ENCODE peak calls at places on chromosomes 3 and 15, in six cellular contexts. X is progenitor cell of endocrine pancreas, K is right lobe of liver, S is fibroblast of pulmonary artery, N is neural crest cell, P is brain microvascular endothelial cell. M is an unnamed sample.

GRCh38 chr15:81275711-81276417 is 48.1 kb downstream of the STARD5 start:
- DNase-seq in X (no peak), S (peak), N (no peak), K (no peak), P (no peak), M (no peak)

GRCh38 chr15:67135494-67135893 is 70.1 kb downstream of the SMAD3 start:
- DNase-seq in N (no peak), P (no peak), X (no peak), S (peak), K (no peak), M (no peak)

GRCh38 chr3:173255555-173255954 is 114.5 kb upstream of the SPATA16 start:
- DNase-seq in X (no peak), K (no peak), N (no peak), P (no peak), S (no peak), M (no peak)

GRCh38 chr3:193078996-193079731 is 161.5 kb upstream of the MB21D2 start:
- DNase-seq in K (no peak), S (no peak), P (no peak), X (no peak), N (peak), M (no peak)

GRCh38 chr3:22377421-22377820 is 626.4 kb upstream of the ZNF385D start:
- DNase-seq in S (peak), K (no peak), P (peak), N (no peak), X (no peak), M (no peak)

GRCh38 chr3:161475905-161476304 is 20.7 kb upstream of the OTOL1 start:
- DNase-seq in N (no peak), S (peak), X (no peak), P (peak), K (no peak), M (no peak)

GRCh38 chr3:4766716-4767499 is 212.3 kb upstream of the BHLHE40 start:
- DNase-seq in X (no peak), N (no peak), P (no peak), S (no peak), K (no peak), M (no peak)

GRCh38 chr3:167066977-167067843 is 312.9 kb downstream of the ZBBX start:
- DNase-seq in P (no peak), K (no peak), N (no peak), X (no peak), S (no peak), M (peak)

GRCh38 chr3:66041828-66042227 is 3.1 kb upstream of the MAGI1 start:
- DNase-seq in S (no peak), K (no peak), X (no peak), N (no peak), P (no peak), M (no peak)

GRCh38 chr3:135325096-135325495 is 530.0 kb downstream of the EPHB1 start:
- DNase-seq in K (no peak), X (no peak), S (no peak), P (no peak), N (no peak), M (no peak)

GRCh38 chr3:112017081-112017480 is 17.5 kb upstream of the TMPRSS7 start:
- DNase-seq in P (no peak), X (no peak), S (peak), K (no peak), N (no peak), M (no peak)

GRCh38 chr15:62644874-62645755 is 397.4 kb upstream of the TPM1 start:
- DNase-seq in X (no peak), N (no peak), K (no peak), P (no peak), S (no peak), M (peak)

GRCh38 chr3:89411211-89411610 is 303.8 kb downstream of the EPHA3 start:
- DNase-seq in S (no peak), N (no peak), K (no peak), X (no peak), P (no peak), M (no peak)

GRCh38 chr15:51782357-51782896 is 31.0 kb downstream of the TMOD2 start:
- DNase-seq in N (no peak), X (no peak), S (peak), P (no peak), K (no peak), M (no peak)

GRCh38 chr3:10551821-10552630 is 46.6 kb upstream of the ATP2B2 start:
- DNase-seq in S (no peak), N (no peak), K (no peak), P (peak), X (no peak), M (no peak)

GRCh38 chr15:76208786-76209424 is 102.4 kb downstream of the ETFA start:
- DNase-seq in X (no peak), P (no peak), K (no peak), N (no peak), S (peak), M (no peak)

GRCh38 chr3:148227534-148227933 is 470.2 kb upstream of the AGTR1 start:
- DNase-seq in S (peak), N (no peak), X (no peak), P (peak), K (no peak), M (no peak)

GRCh38 chr3:178705925-178706324 is 169.7 kb downstream of the KCNMB2 start:
- DNase-seq in S (no peak), P (peak), X (no peak), K (no peak), N (no peak), M (no peak)

GRCh38 chr3:188578579-188579363 is 424.8 kb downstream of the LPP start:
- DNase-seq in X (no peak), N (no peak), P (peak), S (peak), K (peak), M (no peak)

GRCh38 chr15:63945838-63946298 is 100.4 kb downstream of the DAPK2 start:
- DNase-seq in K (no peak), S (no peak), N (no peak), P (no peak), X (no peak), M (no peak)

GRCh38 chr15:75349851-75350588 is 3.2 kb downstream of the NEIL1 start:
- DNase-seq in N (no peak), S (no peak), K (no peak), X (no peak), P (no peak), M (no peak)

DNA sequence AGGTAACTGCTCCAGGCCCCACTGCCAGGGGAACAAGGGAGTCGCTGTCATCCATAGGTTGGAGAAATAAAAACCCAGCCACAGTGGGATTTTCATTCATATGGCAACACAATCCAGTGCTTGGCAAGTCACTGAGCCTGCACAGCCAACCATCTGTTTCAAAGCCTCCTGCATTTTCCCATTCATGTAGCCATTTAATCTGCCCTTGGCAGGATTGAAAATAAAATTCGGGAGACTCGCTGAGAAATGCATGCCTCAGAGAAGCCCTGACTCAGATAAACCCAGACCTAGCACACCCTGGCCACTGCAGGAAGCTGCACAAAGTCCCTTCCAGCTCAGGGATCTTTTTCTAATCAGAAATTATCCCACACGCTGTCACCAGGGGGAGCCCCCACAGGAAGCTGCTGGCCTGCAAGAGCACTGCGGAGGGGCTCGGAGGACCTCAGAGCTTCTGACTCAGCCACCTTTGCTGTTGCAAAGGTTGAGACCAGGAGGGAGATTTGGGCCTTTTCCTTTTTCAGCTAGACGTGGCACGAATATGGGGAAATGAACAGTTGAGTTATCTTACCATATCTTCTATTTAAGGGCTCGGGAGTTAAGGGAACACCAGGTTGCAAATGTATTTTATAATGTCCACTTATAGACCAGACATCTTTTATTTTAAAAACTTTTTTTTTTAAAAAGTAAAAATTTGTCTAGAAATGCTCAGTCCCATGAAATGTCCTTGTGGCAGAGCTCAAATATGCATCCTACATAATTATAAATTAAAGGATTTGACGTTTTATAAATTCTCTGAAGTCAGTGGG is 103.4 kb upstream of the VEPH1 start:
- DNase-seq in S (peak), N (peak), K (no peak), X (peak), P (peak), M (peak)
- TF ChIP-seq CTCF in S (peak), N (peak), K (peak), X (peak), P (peak), M (peak)

DNA sequence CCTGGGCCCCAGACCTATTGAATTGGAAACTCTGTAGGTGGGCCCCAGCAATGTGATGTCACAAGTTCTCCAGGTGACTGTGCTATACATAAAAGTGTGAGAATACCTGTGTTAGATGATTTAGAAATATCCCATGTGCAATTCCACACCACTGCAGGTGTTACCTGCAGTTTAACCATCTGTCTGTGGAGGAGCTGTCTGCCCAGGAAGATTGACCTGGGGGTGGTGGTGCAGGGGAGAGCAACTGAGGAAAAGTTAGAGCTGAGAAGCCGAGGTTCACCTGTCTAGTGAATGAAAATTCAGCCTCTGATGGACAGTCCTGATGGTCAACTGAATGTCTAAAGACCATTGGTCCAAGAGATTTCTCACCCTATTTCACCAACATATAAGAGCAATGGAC is 132.2 kb upstream of the SLC24A5 start:
- DNase-seq in N (no peak), K (no peak), X (no peak), P (no peak), S (no peak), M (no peak)
- TF ChIP-seq CTCF in N (no peak), K (no peak), X (no peak), P (no peak), S (no peak), M (no peak)

GRCh38 chr15:88896339-88897033 is 1.1 kb upstream of the HAPLN3 start:
- DNase-seq in N (peak), K (no peak), P (no peak), X (no peak), S (no peak), M (no peak)

GRCh38 chr15:88898736-88899135 is 3.4 kb upstream of the HAPLN3 start:
- DNase-seq in X (no peak), K (no peak), P (no peak), S (no peak), N (no peak), M (no peak)

GRCh38 chr15:88899251-88899650 is 3.9 kb upstream of the HAPLN3 start:
- DNase-seq in K (no peak), S (no peak), X (no peak), N (no peak), P (no peak), M (no peak)

GRCh38 chr15:88897142-88897455 is 1.8 kb upstream of the HAPLN3 start:
- DNase-seq in P (no peak), N (no peak), K (no peak), X (no peak), S (no peak), M (no peak)

GRCh38 chr15:88897456-88898194 is 2.3 kb upstream of the HAPLN3 start:
- DNase-seq in S (peak), N (peak), X (peak), K (peak), P (peak), M (peak)
- TF ChIP-seq CTCF in S (peak), N (peak), X (peak), K (peak), P (peak), M (no peak)

DNA sequence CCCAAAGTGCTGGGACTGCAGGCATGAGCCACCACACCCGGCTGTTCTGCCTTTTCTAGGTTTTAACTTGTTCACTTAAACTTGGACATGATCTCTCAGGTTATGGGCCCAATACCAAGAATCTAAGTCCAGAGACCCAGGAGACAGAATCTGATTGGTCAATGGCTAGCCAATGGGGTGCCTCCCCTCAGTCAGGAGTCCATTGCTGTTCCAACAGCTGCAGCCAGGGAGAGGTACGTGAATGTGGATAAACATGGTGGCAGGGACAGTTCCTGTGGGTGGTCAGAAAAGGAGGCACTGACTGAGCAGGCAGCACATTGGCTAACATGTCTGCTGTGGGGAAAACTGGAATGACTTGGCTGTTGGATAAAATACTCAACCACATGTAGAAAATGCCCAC is 140.3 kb downstream of the RPLP1 start:
- DNase-seq in S (no peak), P (no peak), K (no peak), N (no peak), X (no peak), M (no peak)
- TF ChIP-seq CTCF in S (no peak), P (no peak), K (no peak), N (no peak), X (no peak), M (no peak)

DNA sequence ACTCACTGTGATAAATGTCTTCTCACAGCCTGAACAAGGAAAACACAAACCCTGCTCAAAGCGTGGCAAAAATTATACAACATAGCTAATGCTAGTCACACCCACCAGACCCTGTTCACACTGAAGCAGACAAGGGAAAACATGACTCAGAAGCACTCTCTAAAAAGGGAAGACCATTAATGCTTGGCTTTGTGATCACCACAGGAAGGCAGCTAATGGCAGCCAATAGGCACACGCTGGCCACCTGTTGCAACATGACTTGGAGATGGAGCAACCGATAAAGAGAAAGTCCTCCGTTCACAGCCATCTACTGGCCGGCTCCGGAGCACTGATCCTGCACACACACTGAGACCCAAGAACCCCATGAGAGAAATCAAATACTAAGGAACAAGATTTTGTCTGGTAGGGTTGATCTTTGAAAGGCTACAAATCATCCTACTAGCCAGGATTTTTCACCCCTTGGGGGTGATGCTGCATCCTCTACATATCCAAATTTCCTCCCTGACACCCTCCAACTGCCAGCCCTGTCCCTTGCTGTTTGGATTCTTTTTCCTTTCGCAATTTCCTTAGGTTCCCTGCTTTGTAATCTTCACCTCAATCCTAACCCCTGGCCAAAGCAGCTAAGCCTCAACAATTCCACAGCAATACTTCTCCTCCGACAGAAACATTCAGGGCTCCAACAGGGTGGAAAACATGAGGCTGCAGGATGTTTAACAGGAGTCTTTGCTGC is 3.2 kb downstream of the ZXDC start:
- DNase-seq in X (no peak), S (peak), N (no peak), K (peak), P (peak), M (no peak)
- TF ChIP-seq CTCF in X (no peak), S (no peak), N (no peak), K (peak), P (no peak), M (no peak)

DNA sequence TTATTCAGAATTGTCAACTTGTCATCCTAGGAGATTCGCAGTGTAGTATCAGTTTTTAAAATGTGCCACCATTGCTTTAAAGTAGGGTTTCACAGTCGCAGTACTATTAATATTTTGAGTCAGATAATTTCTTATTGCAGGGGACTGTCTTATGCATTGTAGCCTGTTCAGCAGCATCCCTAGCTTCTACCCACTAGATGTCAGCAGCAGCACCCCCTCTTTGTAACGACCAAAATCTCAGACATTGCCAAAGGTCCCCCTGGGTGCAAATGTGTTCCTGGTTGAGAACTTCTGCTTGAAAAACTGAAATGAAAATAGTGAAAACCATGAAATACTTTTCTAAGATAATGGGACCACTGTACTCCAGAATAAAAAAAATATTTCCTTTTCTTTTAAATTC is 474.8 kb downstream of the CNTN3 start:
- DNase-seq in P (no peak), N (no peak), K (no peak), X (no peak), S (no peak), M (no peak)
- TF ChIP-seq CTCF in P (no peak), N (peak), K (no peak), X (peak), S (no peak), M (no peak)

GRCh38 chr3:157133434-157134320 is 26.3 kb downstream of the CCNL1 start:
- DNase-seq in P (no peak), X (no peak), S (no peak), N (no peak), K (peak), M (no peak)

GRCh38 chr3:157132936-157133335 is 27.0 kb downstream of the CCNL1 start:
- DNase-seq in P (no peak), N (no peak), X (no peak), S (no peak), K (no peak), M (no peak)

GRCh38 chr3:157131861-157132260 is 28.1 kb downstream of the CCNL1 start:
- DNase-seq in P (no peak), S (no peak), N (no peak), X (no peak), K (no peak), M (no peak)

GRCh38 chr3:157130881-157131251 is 29.1 kb downstream of the CCNL1 start:
- DNase-seq in X (no peak), N (no peak), P (no peak), K (no peak), S (no peak), M (no peak)

DNA sequence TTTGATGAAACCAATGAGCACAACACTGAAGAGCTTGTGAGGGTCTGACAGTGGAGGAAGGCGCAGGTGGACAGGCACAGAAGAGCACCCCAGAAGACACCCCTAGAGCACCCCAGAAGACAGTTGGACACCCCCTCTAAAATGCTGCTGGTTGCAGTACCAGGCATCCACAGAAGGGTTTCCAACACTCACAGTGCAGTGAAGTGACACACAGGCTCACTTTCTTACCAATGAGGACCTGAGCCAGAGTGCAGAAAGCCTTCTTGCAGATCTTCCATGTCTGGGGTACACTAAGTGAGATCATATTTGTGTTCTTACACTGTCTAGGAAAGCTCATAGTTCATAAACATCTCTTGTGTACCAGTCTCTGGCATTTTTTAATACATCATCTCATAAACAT is 27.6 kb downstream of the CCNL1 start:
- DNase-seq in K (no peak), X (no peak), S (no peak), N (no peak), P (no peak), M (no peak)
- TF ChIP-seq CTCF in K (no peak), X (no peak), S (no peak), N (no peak), P (peak), M (no peak)

GRCh38 chr3:100107227-100107626 is 7.1 kb downstream of the FILIP1L start:
- DNase-seq in P (no peak), S (no peak), K (no peak), X (no peak), N (no peak), M (no peak)
- TF ChIP-seq CTCF in P (no peak), S (no peak), K (no peak), X (no peak), N (no peak), M (no peak)

GRCh38 chr3:124442463-124442862 is 287.8 kb upstream of the UMPS start:
- DNase-seq in X (no peak), K (no peak), S (no peak), N (no peak), P (no peak), M (no peak)
- TF ChIP-seq CTCF in X (no peak), K (no peak), S (no peak), N (no peak), P (no peak), M (no peak)